ENCODE peak calls at places on chromosome 11, in four cellular contexts. X is psoas muscle, K is H1, W is MM.1S. Q is an unnamed sample. For H3K27me3, the result is how much of the 10 kb centered on the place peaks cover.

GRCh38 chr11:68962527-68963250 is 18.1 kb downstream of the MRGPRD start:
- DNase-seq in X (no peak), K (no peak), W (no peak), Q (no peak)

GRCh38 chr11:96090711-96091110 is 166.8 kb upstream of the MTMR2 start:
- DNase-seq in X (no peak), K (no peak), W (no peak), Q (no peak)

GRCh38 chr11:115941481-115941993 is 437.3 kb upstream of the CADM1 start:
- DNase-seq in X (peak), K (no peak), W (no peak), Q (no peak)

GRCh38 chr11:34624069-34624468 is 3.2 kb downstream of the EHF start:
- DNase-seq in X (no peak), K (no peak), W (peak), Q (peak)

GRCh38 chr11:82898242-82898641 is 2.0 kb downstream of the PRCP start:
- DNase-seq in X (no peak), K (no peak), W (no peak), Q (no peak)

GRCh38 chr11:133160754-133161153 is 371.5 kb downstream of the OPCML start:
- DNase-seq in X (no peak), K (no peak), W (no peak), Q (no peak)

GRCh38 chr11:72008728-72009127 is 10.0 kb downstream of the IL18BP start:
- DNase-seq in X (no peak), K (no peak), W (no peak), Q (no peak)

GRCh38 chr11:133921513-133921912 is 35.3 kb downstream of the IGSF9B start:
- DNase-seq in X (no peak), K (no peak), W (no peak), Q (no peak)

GRCh38 chr11:58576792-58577440 is 1.3 kb upstream of the LPXN start:
- DNase-seq in X (no peak), K (no peak), W (peak), Q (peak)

GRCh38 chr11:35214792-35215193 is 75.8 kb downstream of the CD44 start:
- DNase-seq in X (no peak), K (peak), W (no peak), Q (no peak)

GRCh38 chr11:21316591-21316990 is 647.2 kb downstream of the NELL1 start:
- DNase-seq in X (no peak), K (no peak), W (no peak), Q (no peak)

GRCh38 chr11:133134561-133135173 is 397.6 kb downstream of the OPCML start:
- DNase-seq in X (peak), K (peak), W (peak), Q (peak)

GRCh38 chr11:85540635-85541034 is 86.5 kb downstream of the DLG2 start:
- DNase-seq in X (no peak), K (peak), W (no peak), Q (no peak)

GRCh38 chr11:131591051-131591461 is 220.6 kb downstream of the NTM start:
- DNase-seq in X (no peak), K (no peak), W (no peak), Q (no peak)

GRCh38 chr11:43842021-43842420 is 38.6 kb upstream of the ALKBH3 start:
- DNase-seq in X (no peak), K (no peak), W (no peak), Q (no peak)

GRCh38 chr11:120324932-120325810 is at the start of gene TLCD5:
- DNase-seq in X (peak), K (peak), W (peak), Q (peak)

GRCh38 chr11:129853508-129854228 is 38.0 kb downstream of the TMEM45B start:
- DNase-seq in X (peak), K (no peak), W (no peak), Q (no peak)

GRCh38 chr11:2462986-2463765 is 18.4 kb downstream of the KCNQ1 start:
- DNase-seq in X (no peak), K (no peak), W (no peak), Q (no peak)

GRCh38 chr11:86403458-86403857 is 28.8 kb downstream of the CCDC81 start:
- DNase-seq in X (no peak), K (no peak), W (no peak), Q (no peak)

GRCh38 chr11:38718049-38718448 is 2120.0 kb upstream of the RAG2 start:
- DNase-seq in X (no peak), K (no peak), W (no peak), Q (no peak)

GRCh38 chr11:35276396-35276795 is 137.4 kb downstream of the CD44 start:
- DNase-seq in X (no peak), K (no peak), W (peak), Q (no peak)

GRCh38 chr11:97201743-97202612 is 812.2 kb downstream of the JRKL start:
- DNase-seq in X (no peak), K (no peak), W (no peak), Q (no peak)

GRCh38 chr11:116171271-116172140 is 601.3 kb downstream of the BUD13 start:
- DNase-seq in X (no peak), K (no peak), W (no peak), Q (no peak)

GRCh38 chr11:114319716-114320328 is 23.6 kb downstream of the NNMT start:
- DNase-seq in X (no peak), K (no peak), W (peak), Q (no peak)

GRCh38 chr11:44443836-44444769 is 121.4 kb upstream of the CD82 start:
- DNase-seq in X (no peak), K (no peak), W (no peak), Q (no peak)

GRCh38 chr11:33829430-33830141 is 55.3 kb upstream of the FBXO3 start:
- DNase-seq in X (peak), K (no peak), W (peak), Q (no peak)

GRCh38 chr11:20367313-20367948 is 3.9 kb downstream of the HTATIP2 start:
- DNase-seq in X (peak), K (no peak), W (no peak), Q (no peak)

GRCh38 chr11:95715777-95716241 is 73.8 kb downstream of the FAM76B start:
- DNase-seq in X (no peak), K (no peak), W (peak), Q (peak)

GRCh38 chr11:134276396-134277175 is 407 bp downstream of the GLB1L3 start:
- DNase-seq in X (no peak), K (no peak), W (no peak), Q (no peak)

GRCh38 chr11:82750643-82751139 is 17.0 kb upstream of the FAM181B start:
- DNase-seq in X (no peak), K (no peak), W (peak), Q (no peak)

GRCh38 chr11:3674189-3674588 is 3.0 kb upstream of the CHRNA10 start:
- DNase-seq in X (no peak), K (peak), W (no peak), Q (no peak)

GRCh38 chr11:64742940-64743590 is 877 bp downstream of the RASGRP2 start:
- DNase-seq in X (peak), K (no peak), W (peak), Q (peak)

GRCh38 chr11:66113132-66113856 is 43.2 kb downstream of the PACS1 start:
- DNase-seq in X (no peak), K (no peak), W (no peak), Q (no peak)

GRCh38 chr11:134994431-134994830 is 582.4 kb upstream of the B3GAT1 start:
- DNase-seq in X (no peak), K (no peak), W (no peak), Q (no peak)

GRCh38 chr11:69563946-69564780 is 76.8 kb upstream of the CCND1 start:
- DNase-seq in X (no peak), K (no peak), W (no peak), Q (no peak)

GRCh38 chr11:111462329-111462728 is 49.9 kb downstream of the BTG4 start:
- DNase-seq in X (no peak), K (no peak), W (no peak), Q (no peak)

GRCh38 chr11:75421902-75422247 is 11.1 kb downstream of the KLHL35 start:
- DNase-seq in X (no peak), K (no peak), W (no peak), Q (no peak)

GRCh38 chr11:104523611-104524010 is 359.7 kb upstream of the PDGFD start:
- DNase-seq in X (no peak), K (no peak), W (no peak), Q (no peak)

GRCh38 chr11:104522650-104523049 is 358.7 kb upstream of the PDGFD start:
- DNase-seq in X (no peak), K (no peak), W (no peak), Q (no peak)

GRCh38 chr11:104525416-104525815 is 361.5 kb upstream of the PDGFD start:
- DNase-seq in X (no peak), K (no peak), W (no peak), Q (no peak)

GRCh38 chr11:104524276-104524675 is 360.3 kb upstream of the PDGFD start:
- DNase-seq in X (no peak), K (no peak), W (no peak), Q (no peak)

DNA sequence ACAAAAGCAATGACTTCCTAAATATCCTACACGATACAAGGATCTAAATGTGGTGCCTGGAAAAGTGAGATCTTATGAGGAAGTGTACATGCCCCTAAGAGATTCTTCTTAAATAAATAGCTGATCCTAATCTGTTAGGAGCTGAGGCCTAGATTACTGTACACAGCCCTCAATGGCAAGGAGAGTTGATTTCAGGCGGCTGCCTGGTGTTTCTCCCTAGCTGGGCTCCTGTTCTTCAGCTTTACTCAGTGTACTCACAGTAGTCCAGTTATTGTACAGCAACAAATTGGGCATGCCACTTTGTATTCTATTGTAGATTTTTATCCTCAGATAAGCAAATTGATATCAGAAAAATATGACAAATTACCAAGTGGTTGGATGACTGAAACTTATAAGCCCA is 358.2 kb upstream of the PDGFD start:
- DNase-seq in X (no peak), K (no peak), W (no peak), Q (no peak)
- H3K27me3 ChIP-seq in X (under half), K (under half), W (under half), Q (under half)

GRCh38 chr11:110430267-110431211 is 791 bp downstream of the FDX1 start:
- DNase-seq in X (no peak), K (no peak), W (peak), Q (peak)
- TF ChIP-seq CTCF in X (no peak), K (no peak), W (no peak), Q (peak)

GRCh38 chr11:90220391-90220790 is 2.5 kb downstream of the CHORDC1 start:
- DNase-seq in X (no peak), K (no peak), W (no peak), Q (no peak)
- H3K4me3 ChIP-seq in X (peak), K (no peak), W (peak), Q (peak)

GRCh38 chr11:13966486-13966885 is 4.0 kb downstream of the SPON1 start:
- DNase-seq in X (no peak), K (no peak), W (no peak), Q (no peak)
- H3K27me3 ChIP-seq in X (half or more), K (under half), W (under half), Q (under half)

GRCh38 chr11:46523290-46523689 is 70.5 kb downstream of the AMBRA1 start:
- DNase-seq in X (no peak), K (no peak), W (no peak), Q (no peak)

GRCh38 chr11:46520971-46521745 is 72.7 kb downstream of the AMBRA1 start:
- DNase-seq in X (no peak), K (no peak), W (no peak), Q (no peak)

GRCh38 chr11:46522682-46523281 is 71.0 kb downstream of the AMBRA1 start:
- DNase-seq in X (no peak), K (no peak), W (no peak), Q (no peak)

GRCh38 chr11:46524201-46524600 is 69.6 kb downstream of the AMBRA1 start:
- DNase-seq in X (no peak), K (no peak), W (no peak), Q (no peak)

GRCh38 chr11:46521947-46522681 is 71.7 kb downstream of the AMBRA1 start:
- DNase-seq in X (no peak), K (no peak), W (no peak), Q (no peak)
- TF ChIP-seq CTCF in X (no peak), K (no peak), W (no peak), Q (peak)